ENCODE peak calls at places on chromosomes 6 and 20, in nine cellular contexts. F is endothelial cell of umbilical vein; W is fibroblast of lung; J is ovary; M is RWPE1; G is right cardiac atrium; P is effector memory CD4-positive, alpha-beta T cell; V is aorta; X is GM23338. K is an unnamed sample.

GRCh38 chr6:2351807-2352431 is 106.5 kb upstream of the GMDS start:
- DNase-seq in F (no peak), W (peak; percentile 72), J (no peak), M (no peak), G (no peak), P (no peak), V (no peak), X (no peak), K (no peak)

GRCh38 chr6:15357832-15358231 is 112.0 kb downstream of the JARID2 start:
- DNase-seq in F (no peak), W (no peak), J (no peak), M (no peak), G (no peak), P (no peak), V (no peak), X (no peak), K (no peak)

GRCh38 chr6:91267246-91267645 is 680.4 kb upstream of the MAP3K7 start:
- DNase-seq in F (no peak), W (no peak), J (no peak), M (no peak), G (no peak), P (no peak), V (no peak), X (no peak), K (no peak)

GRCh38 chr6:46002264-46002663 is 13.4 kb downstream of the CLIC5 start:
- DNase-seq in F (no peak), W (no peak), J (no peak), M (no peak), G (no peak), P (no peak), V (no peak), X (no peak), K (no peak)

GRCh38 chr6:39493717-39494116 is 171.2 kb upstream of the KCNK16 start:
- DNase-seq in F (no peak), W (peak; percentile 29), J (no peak), M (no peak), G (no peak), P (no peak), V (no peak), X (no peak), K (no peak)

GRCh38 chr6:26342106-26342999 is 22.6 kb upstream of the BTN3A2 start:
- DNase-seq in F (no peak), W (peak; percentile 28), J (no peak), M (no peak), G (no peak), P (no peak), V (no peak), X (peak; percentile 38), K (no peak)

GRCh38 chr6:105041880-105042279 is 85.0 kb downstream of the LIN28B start:
- DNase-seq in F (no peak), W (no peak), J (no peak), M (no peak), G (no peak), P (no peak), V (no peak), X (no peak), K (no peak)

GRCh38 chr6:56407883-56408282 is 160.5 kb upstream of the COL21A1 start:
- DNase-seq in F (no peak), W (no peak), J (no peak), M (no peak), G (no peak), P (no peak), V (no peak), X (no peak), K (no peak)

GRCh38 chr20:14632906-14633305 is 295.5 kb upstream of the FLRT3 start:
- DNase-seq in F (no peak), W (no peak), J (no peak), M (no peak), G (peak; percentile 27), P (no peak), V (no peak), X (peak; percentile 40), K (no peak)

GRCh38 chr6:31293343-31293742 is 21.5 kb upstream of the HLA-C start:
- DNase-seq in F (peak; percentile 36), W (peak; percentile 40), J (no peak), M (peak; percentile 28), G (no peak), P (no peak), V (no peak), X (peak; percentile 74), K (no peak)

GRCh38 chr20:32572271-32572968 is 12.7 kb downstream of the NOL4L start:
- DNase-seq in F (no peak), W (no peak), J (no peak), M (no peak), G (no peak), P (no peak), V (no peak), X (no peak), K (no peak)

GRCh38 chr20:2402271-2402980 is 21.7 kb downstream of the TGM6 start:
- DNase-seq in F (peak; percentile 40), W (peak; percentile 10), J (no peak), M (peak; percentile 69), G (no peak), P (no peak), V (no peak), X (peak; percentile 45), K (no peak)

GRCh38 chr6:100100776-100101175 is 106.8 kb upstream of the MCHR2 start:
- DNase-seq in F (no peak), W (no peak), J (no peak), M (no peak), G (no peak), P (no peak), V (no peak), X (no peak), K (no peak)

GRCh38 chr6:33450434-33450833 is 3.9 kb upstream of the ZBTB9 start:
- DNase-seq in F (no peak), W (no peak), J (no peak), M (no peak), G (no peak), P (no peak), V (no peak), X (no peak), K (no peak)
- H3K27ac ChIP-seq in F (no peak overlapping the region), W (no peak overlapping the region), J (no peak overlapping the region), M (no peak overlapping the region), G (no peak overlapping the region), P (no peak overlapping the region), V (no peak overlapping the region), X (no peak overlapping the region), K (no peak overlapping the region)

DNA sequence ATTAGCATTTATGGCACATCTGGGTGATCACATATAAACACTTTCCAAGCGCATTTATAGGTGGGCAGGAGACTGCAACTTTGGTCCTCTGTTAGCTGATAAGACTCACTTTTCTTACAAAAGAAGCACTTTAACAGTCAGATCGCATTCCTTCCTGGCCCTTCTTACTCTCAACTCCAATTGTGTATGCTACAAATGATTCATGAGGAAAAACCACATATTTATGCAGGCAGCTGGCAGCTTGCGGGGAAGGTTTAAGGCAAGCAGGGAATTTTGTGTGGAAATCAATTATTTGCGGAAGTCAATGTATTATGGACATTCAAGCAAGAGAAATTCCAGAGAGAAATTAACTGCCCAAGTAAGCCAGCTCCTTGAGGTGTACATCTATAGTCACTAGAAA is 194.1 kb downstream of the PKHD1 start:
- DNase-seq in F (no peak), W (no peak), J (no peak), M (no peak), G (no peak), P (no peak), V (no peak), X (no peak), K (no peak)
- H3K27ac ChIP-seq in F (no peak overlapping the region), W (no peak overlapping the region), J (no peak overlapping the region), M (no peak overlapping the region), G (no peak overlapping the region), P (no peak overlapping the region), V (no peak overlapping the region), X (no peak overlapping the region), K (no peak overlapping the region)

GRCh38 chr6:11710221-11710836 is 68.3 kb downstream of the ADTRP start:
- DNase-seq in F (peak; percentile 16), W (no peak), J (no peak), M (no peak), G (no peak), P (no peak), V (no peak), X (no peak), K (no peak)
- H3K27ac ChIP-seq in F (no peak overlapping the region), W (peak overlapping the region; percentile 3), J (no peak overlapping the region), M (no peak overlapping the region), G (no peak overlapping the region), P (peak overlapping the region; percentile 55), V (no peak overlapping the region), X (no peak overlapping the region), K (no peak overlapping the region)

DNA sequence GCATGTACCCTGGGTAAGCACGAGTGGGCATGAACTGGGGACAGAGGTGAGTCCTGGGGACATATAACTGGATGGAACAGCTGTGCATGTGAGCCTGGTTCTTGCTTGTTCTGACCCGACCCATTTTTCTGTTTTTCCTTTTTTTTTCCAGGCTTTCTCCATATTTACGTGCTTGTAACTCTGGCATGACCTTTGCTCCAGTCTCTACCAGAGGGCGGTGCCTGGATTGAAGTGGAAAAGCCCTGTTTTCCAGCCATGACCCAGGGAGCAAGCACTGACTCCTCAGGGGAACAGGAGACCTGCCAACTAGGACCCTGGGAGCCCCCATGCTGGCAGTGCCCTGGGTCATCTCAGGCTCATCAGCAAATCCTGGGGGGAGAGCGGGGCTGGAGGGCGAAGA is 8.0 kb downstream of the TRAF3IP2 start:
- DNase-seq in F (no peak), W (no peak), J (no peak), M (no peak), G (peak; percentile 60), P (no peak), V (no peak), X (no peak), K (peak; percentile 33)
- H3K27ac ChIP-seq in F (no peak overlapping the region), W (no peak overlapping the region), J (no peak overlapping the region), M (peak overlapping the region; percentile 60), G (peak overlapping the region; percentile 3), P (no peak overlapping the region), V (no peak overlapping the region), X (no peak overlapping the region), K (peak overlapping the region; percentile 53)

DNA sequence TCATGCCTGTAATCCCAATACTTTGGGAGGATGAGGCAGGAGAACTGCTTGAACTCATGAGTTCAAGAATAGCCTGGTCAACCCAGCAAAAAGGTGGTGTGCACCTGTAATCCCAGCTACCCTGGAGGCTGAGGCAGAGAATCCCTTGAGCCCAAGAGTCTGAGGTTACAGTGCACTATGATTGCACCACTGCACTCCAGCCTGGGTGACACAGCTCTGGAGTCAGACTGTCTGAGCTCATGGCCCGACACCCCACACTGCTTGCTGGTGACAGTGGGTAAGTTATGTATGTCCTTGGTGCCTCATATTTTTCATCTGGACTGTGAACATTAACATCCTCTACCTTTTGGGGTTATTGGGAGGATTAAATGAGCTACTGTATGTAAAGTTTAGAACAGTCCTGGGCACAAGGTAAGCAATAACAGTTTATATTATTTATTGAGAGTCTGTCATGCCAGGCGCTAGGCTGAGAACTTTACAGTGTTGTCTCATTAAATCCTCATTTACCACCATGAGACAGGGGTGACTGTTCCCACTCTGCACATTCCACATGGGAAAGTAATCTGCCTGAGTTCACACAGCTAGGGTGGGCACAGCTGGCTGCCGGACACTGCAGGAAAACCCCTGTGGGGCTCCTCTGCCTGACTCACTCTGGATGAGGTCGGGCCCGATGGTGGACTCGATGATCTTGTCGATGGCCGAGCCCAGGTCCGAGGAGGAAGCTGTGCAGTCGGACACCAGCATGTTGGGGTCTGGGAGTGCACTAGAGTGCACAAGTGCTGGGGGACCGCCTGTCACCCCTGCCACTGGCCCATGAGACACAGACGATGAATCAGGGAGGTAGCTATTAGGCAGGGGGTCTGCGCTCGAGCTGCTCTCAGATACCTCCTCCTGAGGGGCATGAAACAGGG is 2.9 kb downstream of the ZNF335 start:
- DNase-seq in F (no peak), W (no peak), J (no peak), M (no peak), G (peak; percentile 57), P (no peak), V (peak; percentile 50), X (no peak), K (no peak)
- H3K27ac ChIP-seq in F (no peak overlapping the region), W (peak overlapping the region; percentile 49), J (no peak overlapping the region), M (peak overlapping the region; percentile 99), G (no peak overlapping the region), P (peak overlapping the region; percentile 0), V (no peak overlapping the region), X (peak overlapping the region; percentile 14), K (no peak overlapping the region)

K was measured in body of pancreas.